ENCODE peak calls at places on chromosomes 5 and 9, in seven cellular contexts. I is T-helper 17 cell, F is hypothalamus, J is AG09309, X is neuronal stem cell, P is HEK293T, B is colonic mucosa. G is an unnamed sample.

GRCh38 chr5:148998174-148998797 is 64.6 kb downstream of the SH3TC2 start:
- DNase-seq in I (peak), X (peak), B (peak), P (peak), F (no peak), J (no peak), G (no peak)

GRCh38 chr5:120552638-120553037 is 88.5 kb downstream of the PRR16 start:
- DNase-seq in F (no peak), J (no peak), B (no peak), I (no peak), X (no peak), P (no peak), G (no peak)

GRCh38 chr5:108747111-108748009 is at the start of gene FER:
- DNase-seq in J (no peak), B (no peak), I (peak), F (no peak), X (no peak), P (peak), G (peak)

GRCh38 chr9:87659534-87660419 is 66.1 kb upstream of the CTSL start:
- DNase-seq in F (no peak), J (no peak), I (no peak), P (no peak), B (no peak), X (no peak), G (no peak)

GRCh38 chr5:36739751-36740221 is 133.4 kb downstream of the SLC1A3 start:
- DNase-seq in P (peak), X (peak), B (peak), J (no peak), I (peak), F (peak), G (peak)

GRCh38 chr5:166493627-166494026 is 1797.8 kb upstream of the WWC1 start:
- DNase-seq in X (no peak), B (no peak), J (no peak), I (no peak), P (no peak), F (no peak), G (no peak)

GRCh38 chr5:128966846-128967245 is 1.6 kb downstream of the SLC27A6 start:
- DNase-seq in X (no peak), P (no peak), F (no peak), B (no peak), J (no peak), I (no peak), G (no peak)

GRCh38 chr9:121289554-121290370 is 21.8 kb downstream of the GSN start:
- DNase-seq in X (no peak), I (no peak), B (no peak), F (no peak), P (no peak), J (no peak), G (no peak)

GRCh38 chr5:178285399-178286225 is 53.0 kb upstream of the PHYKPL start:
- DNase-seq in I (no peak), F (no peak), X (no peak), P (no peak), B (no peak), J (no peak), G (no peak)

GRCh38 chr5:174799146-174799545 is 74.8 kb downstream of the MSX2 start:
- DNase-seq in B (no peak), X (no peak), P (no peak), I (no peak), J (peak), F (no peak), G (no peak)

G was measured in effector memory CD4-positive, alpha-beta T cell.